ENCODE peak calls at places on chromosomes 5 and 9, in four cellular contexts. One of them, this sample, is unnamed.
A peak's percentile ranks its signal among the peaks of the same experiment; 100 is the strongest.

GRCh38 chr5:157917909-157918809 is 59.2 kb upstream of the CLINT1 start:
- DNase-seq in GM13976: peak; percentile 54
- DNase-seq in brain microvascular endothelial cell: peak; percentile 85
- DNase-seq in choroid plexus epithelial cell: peak; percentile 91
- DNase-seq in this sample: peak; percentile 53

GRCh38 chr5:132094393-132095076 is 20.9 kb downstream of the CSF2 start:
- DNase-seq in GM13976: no peak
- DNase-seq in brain microvascular endothelial cell: peak; percentile 97
- DNase-seq in choroid plexus epithelial cell: peak; percentile 89
- DNase-seq in this sample: no peak

GRCh38 chr5:157057459-157058370 is 1.2 kb downstream of the HAVCR1 start:
- DNase-seq in GM13976: no peak
- DNase-seq in brain microvascular endothelial cell: no peak
- DNase-seq in choroid plexus epithelial cell: no peak
- DNase-seq in this sample: no peak

GRCh38 chr9:16705121-16705604 is 165.3 kb downstream of the BNC2 start:
- DNase-seq in GM13976: no peak
- DNase-seq in brain microvascular endothelial cell: peak; percentile 98
- DNase-seq in choroid plexus epithelial cell: peak; percentile 95
- DNase-seq in this sample: no peak

GRCh38 chr5:169192572-169192971 is 108.4 kb downstream of the SLIT3 start:
- DNase-seq in GM13976: no peak
- DNase-seq in brain microvascular endothelial cell: no peak
- DNase-seq in choroid plexus epithelial cell: no peak
- DNase-seq in this sample: no peak

GRCh38 chr9:134932656-134933055 is 14.9 kb upstream of the FCN1 start:
- DNase-seq in GM13976: no peak
- DNase-seq in brain microvascular endothelial cell: no peak
- DNase-seq in choroid plexus epithelial cell: no peak
- DNase-seq in this sample: no peak

GRCh38 chr5:140011297-140011802 is 31.7 kb downstream of the NRG2 start:
- DNase-seq in GM13976: peak; percentile 46
- DNase-seq in brain microvascular endothelial cell: peak; percentile 11
- DNase-seq in choroid plexus epithelial cell: peak; percentile 1
- DNase-seq in this sample: peak; percentile 63

GRCh38 chr9:37620386-37620785 is 28.0 kb upstream of the TOMM5 start:
- DNase-seq in GM13976: no peak
- DNase-seq in brain microvascular endothelial cell: no peak
- DNase-seq in choroid plexus epithelial cell: no peak
- DNase-seq in this sample: no peak

GRCh38 chr9:120859361-120859760 is 16.6 kb upstream of the PSMD5 start:
- DNase-seq in GM13976: no peak
- DNase-seq in brain microvascular endothelial cell: no peak
- DNase-seq in choroid plexus epithelial cell: no peak
- DNase-seq in this sample: no peak

GRCh38 chr5:150412319-150413175 is at the start of gene CD74:
- DNase-seq in GM13976: peak; percentile 90
- DNase-seq in brain microvascular endothelial cell: peak; percentile 45
- DNase-seq in choroid plexus epithelial cell: peak; percentile 66
- DNase-seq in this sample: peak; percentile 88

GRCh38 chr5:51382759-51383493 is at the start of gene ISL1:
- DNase-seq in GM13976: no peak
- DNase-seq in brain microvascular endothelial cell: peak; percentile 28
- DNase-seq in choroid plexus epithelial cell: peak; percentile 42
- DNase-seq in this sample: no peak

GRCh38 chr9:101605547-101605946 is 10.8 kb upstream of the PPP3R2 start:
- DNase-seq in GM13976: no peak
- DNase-seq in brain microvascular endothelial cell: no peak
- DNase-seq in choroid plexus epithelial cell: no peak
- DNase-seq in this sample: no peak

GRCh38 chr5:107370569-107370968 is 300.2 kb downstream of the EFNA5 start:
- DNase-seq in GM13976: no peak
- DNase-seq in brain microvascular endothelial cell: no peak
- DNase-seq in choroid plexus epithelial cell: no peak
- DNase-seq in this sample: no peak

GRCh38 chr5:123265551-123265950 is 157.7 kb downstream of the CEP120 start:
- DNase-seq in GM13976: no peak
- DNase-seq in brain microvascular endothelial cell: no peak
- DNase-seq in choroid plexus epithelial cell: peak; percentile 36
- DNase-seq in this sample: no peak

GRCh38 chr5:50866415-50866814 is 200.0 kb downstream of the PARP8 start:
- DNase-seq in GM13976: no peak
- DNase-seq in brain microvascular endothelial cell: no peak
- DNase-seq in choroid plexus epithelial cell: no peak
- DNase-seq in this sample: no peak

GRCh38 chr9:105901514-105902109 is 207.3 kb downstream of the TMEM38B start:
- DNase-seq in GM13976: peak; percentile 56
- DNase-seq in brain microvascular endothelial cell: peak; percentile 24
- DNase-seq in choroid plexus epithelial cell: peak; percentile 42
- DNase-seq in this sample: peak; percentile 48

GRCh38 chr9:133606722-133607053 is 2.5 kb downstream of the FAM163B start:
- DNase-seq in GM13976: no peak
- DNase-seq in brain microvascular endothelial cell: no peak
- DNase-seq in choroid plexus epithelial cell: no peak
- DNase-seq in this sample: no peak

GRCh38 chr5:154708845-154709244 is 46.3 kb upstream of the LARP1 start:
- DNase-seq in GM13976: no peak
- DNase-seq in brain microvascular endothelial cell: no peak
- DNase-seq in choroid plexus epithelial cell: no peak
- DNase-seq in this sample: no peak

GRCh38 chr5:10912435-10912834 is 151.4 kb upstream of the DAP start:
- DNase-seq in GM13976: no peak
- DNase-seq in brain microvascular endothelial cell: no peak
- DNase-seq in choroid plexus epithelial cell: no peak
- DNase-seq in this sample: no peak

GRCh38 chr5:179229331-179229761 is 115.9 kb downstream of the ADAMTS2 start:
- DNase-seq in GM13976: no peak
- DNase-seq in brain microvascular endothelial cell: no peak
- DNase-seq in choroid plexus epithelial cell: no peak
- DNase-seq in this sample: no peak

GRCh38 chr5:24606974-24607373 is 37.8 kb downstream of the CDH10 start:
- DNase-seq in GM13976: no peak
- DNase-seq in brain microvascular endothelial cell: no peak
- DNase-seq in choroid plexus epithelial cell: no peak
- DNase-seq in this sample: no peak

GRCh38 chr5:66645039-66645438 is 48.8 kb downstream of the MAST4 start:
- DNase-seq in GM13976: no peak
- DNase-seq in brain microvascular endothelial cell: no peak
- DNase-seq in choroid plexus epithelial cell: no peak
- DNase-seq in this sample: no peak

GRCh38 chr5:178642351-178642909 is 15.6 kb upstream of the CLK4 start:
- DNase-seq in GM13976: no peak
- DNase-seq in brain microvascular endothelial cell: peak; percentile 99
- DNase-seq in choroid plexus epithelial cell: peak; percentile 93
- DNase-seq in this sample: no peak

GRCh38 chr9:79390077-79390673 is 181.6 kb upstream of the TLE4 start:
- DNase-seq in GM13976: no peak
- DNase-seq in brain microvascular endothelial cell: no peak
- DNase-seq in choroid plexus epithelial cell: peak; percentile 26
- DNase-seq in this sample: no peak

GRCh38 chr5:123813937-123814624 is 302.1 kb downstream of the CSNK1G3 start:
- DNase-seq in GM13976: no peak
- DNase-seq in brain microvascular endothelial cell: no peak
- DNase-seq in choroid plexus epithelial cell: peak; percentile 54
- DNase-seq in this sample: peak; percentile 4

GRCh38 chr9:100324594-100325200 is 28.0 kb downstream of the TEX10 start:
- DNase-seq in GM13976: no peak
- DNase-seq in brain microvascular endothelial cell: no peak
- DNase-seq in choroid plexus epithelial cell: peak; percentile 82
- DNase-seq in this sample: peak; percentile 8

GRCh38 chr5:5419291-5420210 is 2.9 kb upstream of the ICE1 start:
- DNase-seq in GM13976: peak; percentile 42
- DNase-seq in brain microvascular endothelial cell: peak; percentile 96
- DNase-seq in choroid plexus epithelial cell: peak; percentile 92
- DNase-seq in this sample: peak; percentile 40

GRCh38 chr9:127637322-127637847 is 25.3 kb downstream of the STXBP1 start:
- DNase-seq in GM13976: no peak
- DNase-seq in brain microvascular endothelial cell: peak; percentile 46
- DNase-seq in choroid plexus epithelial cell: peak; percentile 88
- DNase-seq in this sample: no peak

GRCh38 chr5:57538341-57538955 is 55.8 kb upstream of the ACTBL2 start:
- DNase-seq in GM13976: no peak
- DNase-seq in brain microvascular endothelial cell: peak; percentile 79
- DNase-seq in choroid plexus epithelial cell: peak; percentile 57
- DNase-seq in this sample: no peak

GRCh38 chr5:77437194-77437593 is 54.9 kb downstream of the WDR41 start:
- DNase-seq in GM13976: no peak
- DNase-seq in brain microvascular endothelial cell: no peak
- DNase-seq in choroid plexus epithelial cell: peak; percentile 57
- DNase-seq in this sample: no peak

GRCh38 chr5:107646418-107646817 is 24.3 kb downstream of the EFNA5 start:
- DNase-seq in GM13976: no peak
- DNase-seq in brain microvascular endothelial cell: no peak
- DNase-seq in choroid plexus epithelial cell: peak; percentile 32
- DNase-seq in this sample: no peak

GRCh38 chr5:40603378-40603777 is 76.3 kb upstream of the PTGER4 start:
- DNase-seq in GM13976: no peak
- DNase-seq in brain microvascular endothelial cell: no peak
- DNase-seq in choroid plexus epithelial cell: peak; percentile 13
- DNase-seq in this sample: no peak

GRCh38 chr5:2754621-2755370 is 3.3 kb upstream of the IRX2 start:
- DNase-seq in GM13976: no peak
- DNase-seq in brain microvascular endothelial cell: no peak
- DNase-seq in choroid plexus epithelial cell: no peak
- DNase-seq in this sample: no peak

GRCh38 chr9:131277673-131278420 is 1.5 kb upstream of the FAM78A start:
- DNase-seq in GM13976: peak; percentile 91
- DNase-seq in brain microvascular endothelial cell: peak; percentile 67
- DNase-seq in choroid plexus epithelial cell: peak; percentile 86
- DNase-seq in this sample: peak; percentile 94

GRCh38 chr5:93476211-93476851 is 104.7 kb downstream of the NR2F1-AS1 start:
- DNase-seq in GM13976: no peak
- DNase-seq in brain microvascular endothelial cell: no peak
- DNase-seq in choroid plexus epithelial cell: peak; percentile 40
- DNase-seq in this sample: no peak

GRCh38 chr9:88106492-88106891 is 31.8 kb downstream of the SPATA31C2 start:
- DNase-seq in GM13976: no peak
- DNase-seq in brain microvascular endothelial cell: no peak
- DNase-seq in choroid plexus epithelial cell: peak; percentile 72
- DNase-seq in this sample: no peak
- TF ChIP-seq CTCF in GM13976: peak; percentile 36
- TF ChIP-seq CTCF in brain microvascular endothelial cell: peak; percentile 54
- TF ChIP-seq CTCF in choroid plexus epithelial cell: peak; percentile 80
- TF ChIP-seq CTCF in this sample: no peak

GRCh38 chr5:73437126-73438047 is 11.2 kb downstream of the FOXD1 start:
- DNase-seq in GM13976: peak; percentile 50
- DNase-seq in brain microvascular endothelial cell: peak; percentile 53
- DNase-seq in choroid plexus epithelial cell: peak; percentile 88
- DNase-seq in this sample: peak; percentile 64
- TF ChIP-seq CTCF in GM13976: no peak
- TF ChIP-seq CTCF in brain microvascular endothelial cell: peak; percentile 65
- TF ChIP-seq CTCF in choroid plexus epithelial cell: peak; percentile 64
- TF ChIP-seq CTCF in this sample: peak; percentile 10

GRCh38 chr9:125255781-125256391 is 5.7 kb upstream of the GAPVD1 start:
- DNase-seq in GM13976: peak; percentile 47
- DNase-seq in brain microvascular endothelial cell: no peak
- DNase-seq in choroid plexus epithelial cell: peak; percentile 48
- DNase-seq in this sample: peak; percentile 26
- TF ChIP-seq CTCF in GM13976: no peak
- TF ChIP-seq CTCF in brain microvascular endothelial cell: peak; percentile 60
- TF ChIP-seq CTCF in choroid plexus epithelial cell: peak; percentile 59
- TF ChIP-seq CTCF in this sample: peak; percentile 15

GRCh38 chr9:137588891-137589290 is 1.4 kb downstream of the ZMYND19 start:
- DNase-seq in GM13976: no peak
- DNase-seq in brain microvascular endothelial cell: no peak
- DNase-seq in choroid plexus epithelial cell: no peak
- DNase-seq in this sample: no peak

GRCh38 chr9:137590123-137590468 is 216 bp downstream of the ZMYND19 start:
- DNase-seq in GM13976: no peak
- DNase-seq in brain microvascular endothelial cell: no peak
- DNase-seq in choroid plexus epithelial cell: no peak
- DNase-seq in this sample: no peak

GRCh38 chr9:137592767-137593166 is 2.5 kb upstream of the ZMYND19 start:
- DNase-seq in GM13976: no peak
- DNase-seq in brain microvascular endothelial cell: no peak
- DNase-seq in choroid plexus epithelial cell: no peak
- DNase-seq in this sample: no peak

GRCh38 chr9:137589441-137590122 is 730 bp downstream of the ZMYND19 start:
- DNase-seq in GM13976: peak; percentile 45
- DNase-seq in brain microvascular endothelial cell: no peak
- DNase-seq in choroid plexus epithelial cell: peak; percentile 26
- DNase-seq in this sample: peak; percentile 36

GRCh38 chr9:137590469-137591383 is at the start of gene ZMYND19:
- DNase-seq in GM13976: peak; percentile 100
- DNase-seq in brain microvascular endothelial cell: peak; percentile 56
- DNase-seq in choroid plexus epithelial cell: peak; percentile 86
- DNase-seq in this sample: peak; percentile 100
- TF ChIP-seq CTCF in GM13976: no peak
- TF ChIP-seq CTCF in brain microvascular endothelial cell: no peak
- TF ChIP-seq CTCF in choroid plexus epithelial cell: no peak
- TF ChIP-seq CTCF in this sample: no peak

DNA sequence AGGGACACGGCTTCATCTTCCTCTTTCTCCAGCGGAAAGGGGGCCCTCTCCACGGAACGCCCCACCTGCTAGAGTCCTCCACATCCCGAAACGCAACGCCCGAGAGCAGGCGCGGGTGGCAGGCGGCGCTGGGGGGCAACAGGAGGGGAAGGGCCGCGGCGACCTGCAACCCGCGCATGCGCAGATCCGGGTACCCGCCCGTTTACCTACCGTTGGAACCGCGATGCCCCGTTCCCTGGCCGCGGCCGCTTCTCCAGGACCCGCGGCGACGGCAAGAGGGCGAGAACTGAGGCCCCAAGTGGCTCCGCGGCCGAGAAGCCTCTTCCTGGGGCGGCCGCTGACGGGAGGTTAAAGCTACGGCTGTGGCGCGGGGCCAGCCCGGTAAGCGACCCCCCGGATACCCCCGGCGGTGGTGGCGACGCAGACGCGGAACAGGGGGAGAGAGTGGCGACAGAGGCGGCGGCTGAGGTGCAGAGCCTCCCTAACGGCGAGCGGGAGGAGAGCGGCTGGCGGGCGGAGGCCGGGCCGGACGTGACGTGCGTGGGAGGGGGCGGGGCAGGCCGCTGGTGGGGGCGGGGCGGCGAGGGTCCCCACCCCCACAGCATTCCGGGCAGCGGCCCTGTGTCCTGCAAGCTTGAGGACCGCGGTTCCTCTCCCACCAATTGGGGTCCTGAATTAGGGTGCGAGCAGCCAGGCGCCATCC is at the start of gene FAM13B:
- DNase-seq in GM13976: peak; percentile 92
- DNase-seq in brain microvascular endothelial cell: peak; percentile 40
- DNase-seq in choroid plexus epithelial cell: peak; percentile 69
- DNase-seq in this sample: peak; percentile 91
- TF ChIP-seq CTCF in GM13976: no peak
- TF ChIP-seq CTCF in brain microvascular endothelial cell: no peak
- TF ChIP-seq CTCF in choroid plexus epithelial cell: no peak
- TF ChIP-seq CTCF in this sample: no peak